ENCODE peak calls at places on chromosomes 2 and 18, in four cellular contexts. One of them, this sample, is unnamed.

GRCh38 chr2:8277921-8278571 is 403.8 kb upstream of the ID2 start:
- DNase-seq in NCI-H460: no peak
- DNase-seq in activated T-cell treated with anti-CD3 and anti-CD28 coated beads for 24 hours: no peak
- DNase-seq in T1000: no peak
- DNase-seq in this sample: no peak

GRCh38 chr2:216569765-216570164 is 63.5 kb upstream of the IGFBP2 start:
- DNase-seq in activated T-cell treated with anti-CD3 and anti-CD28 coated beads for 24 hours: no peak
- DNase-seq in NCI-H460: no peak
- DNase-seq in T1000: no peak
- DNase-seq in this sample: no peak

GRCh38 chr2:99492721-99493120 is 2.9 kb upstream of the REV1 start:
- DNase-seq in NCI-H460: no peak
- DNase-seq in T1000: no peak
- DNase-seq in activated T-cell treated with anti-CD3 and anti-CD28 coated beads for 24 hours: no peak
- DNase-seq in this sample: no peak

GRCh38 chr2:168773719-168774521 is 28.5 kb upstream of the NOSTRIN start:
- DNase-seq in T1000: no peak
- DNase-seq in activated T-cell treated with anti-CD3 and anti-CD28 coated beads for 24 hours: peak
- DNase-seq in NCI-H460: peak
- DNase-seq in this sample: peak

GRCh38 chr18:78652001-78652545 is 327.5 kb upstream of the SALL3 start:
- DNase-seq in T1000: no peak
- DNase-seq in activated T-cell treated with anti-CD3 and anti-CD28 coated beads for 24 hours: no peak
- DNase-seq in NCI-H460: no peak
- DNase-seq in this sample: no peak

GRCh38 chr2:221571391-221572179 is 519 bp downstream of the EPHA4 start:
- DNase-seq in T1000: no peak
- DNase-seq in NCI-H460: peak
- DNase-seq in activated T-cell treated with anti-CD3 and anti-CD28 coated beads for 24 hours: no peak
- DNase-seq in this sample: peak

GRCh38 chr2:143263045-143263625 is 133.9 kb downstream of the ARHGAP15 start:
- DNase-seq in NCI-H460: no peak
- DNase-seq in activated T-cell treated with anti-CD3 and anti-CD28 coated beads for 24 hours: no peak
- DNase-seq in T1000: no peak
- DNase-seq in this sample: no peak

GRCh38 chr2:73701968-73702665 is 35.0 kb downstream of the TPRKB start:
- DNase-seq in T1000: no peak
- DNase-seq in NCI-H460: no peak
- DNase-seq in activated T-cell treated with anti-CD3 and anti-CD28 coated beads for 24 hours: no peak
- DNase-seq in this sample: no peak

GRCh38 chr2:46539327-46540276 is 60.2 kb downstream of the TMEM247 start:
- DNase-seq in T1000: no peak
- DNase-seq in NCI-H460: no peak
- DNase-seq in activated T-cell treated with anti-CD3 and anti-CD28 coated beads for 24 hours: no peak
- DNase-seq in this sample: no peak

GRCh38 chr2:31736695-31737454 is 156.1 kb upstream of the SRD5A2 start:
- DNase-seq in T1000: no peak
- DNase-seq in activated T-cell treated with anti-CD3 and anti-CD28 coated beads for 24 hours: no peak
- DNase-seq in NCI-H460: no peak
- DNase-seq in this sample: no peak

GRCh38 chr2:11701206-11701605 is 31.2 kb upstream of the NTSR2 start:
- DNase-seq in T1000: no peak
- DNase-seq in activated T-cell treated with anti-CD3 and anti-CD28 coated beads for 24 hours: no peak
- DNase-seq in NCI-H460: no peak
- DNase-seq in this sample: no peak

GRCh38 chr18:56475250-56475649 is 163.1 kb downstream of the TXNL1 start:
- DNase-seq in T1000: no peak
- DNase-seq in NCI-H460: no peak
- DNase-seq in activated T-cell treated with anti-CD3 and anti-CD28 coated beads for 24 hours: no peak
- DNase-seq in this sample: no peak

GRCh38 chr2:54658548-54659207 is 64.8 kb upstream of the EML6 start:
- DNase-seq in T1000: no peak
- DNase-seq in NCI-H460: no peak
- DNase-seq in activated T-cell treated with anti-CD3 and anti-CD28 coated beads for 24 hours: no peak
- DNase-seq in this sample: no peak

GRCh38 chr2:16126141-16126968 is 186.0 kb downstream of the MYCN start:
- DNase-seq in T1000: no peak
- DNase-seq in NCI-H460: no peak
- DNase-seq in activated T-cell treated with anti-CD3 and anti-CD28 coated beads for 24 hours: no peak
- DNase-seq in this sample: no peak

GRCh38 chr2:142180820-142181533 is 50.2 kb upstream of the LRP1B start:
- DNase-seq in NCI-H460: peak
- DNase-seq in activated T-cell treated with anti-CD3 and anti-CD28 coated beads for 24 hours: no peak
- DNase-seq in T1000: no peak
- DNase-seq in this sample: no peak

GRCh38 chr2:3728104-3729054 is 25.0 kb downstream of the DCDC2C start:
- DNase-seq in NCI-H460: peak
- DNase-seq in activated T-cell treated with anti-CD3 and anti-CD28 coated beads for 24 hours: no peak
- DNase-seq in T1000: no peak
- DNase-seq in this sample: no peak

GRCh38 chr18:3826021-3826420 is 376.0 kb downstream of the TGIF1 start:
- DNase-seq in NCI-H460: no peak
- DNase-seq in activated T-cell treated with anti-CD3 and anti-CD28 coated beads for 24 hours: no peak
- DNase-seq in T1000: no peak
- DNase-seq in this sample: no peak

GRCh38 chr2:145257931-145258330 is 738.0 kb upstream of the ZEB2 start:
- DNase-seq in NCI-H460: no peak
- DNase-seq in activated T-cell treated with anti-CD3 and anti-CD28 coated beads for 24 hours: no peak
- DNase-seq in T1000: no peak
- DNase-seq in this sample: no peak

GRCh38 chr2:66433945-66434678 is 813 bp upstream of the MEIS1 start:
- DNase-seq in activated T-cell treated with anti-CD3 and anti-CD28 coated beads for 24 hours: no peak
- DNase-seq in NCI-H460: peak
- DNase-seq in T1000: peak
- DNase-seq in this sample: no peak

GRCh38 chr2:179990676-179991317 is 16.3 kb downstream of the CWC22 start:
- DNase-seq in T1000: no peak
- DNase-seq in activated T-cell treated with anti-CD3 and anti-CD28 coated beads for 24 hours: no peak
- DNase-seq in NCI-H460: no peak
- DNase-seq in this sample: no peak

GRCh38 chr2:202375006-202375610 is 1.0 kb upstream of the BMPR2 start:
- DNase-seq in activated T-cell treated with anti-CD3 and anti-CD28 coated beads for 24 hours: peak
- DNase-seq in T1000: no peak
- DNase-seq in NCI-H460: no peak
- DNase-seq in this sample: peak

GRCh38 chr2:74146929-74147728 is 583 bp downstream of the BOLA3 start:
- DNase-seq in NCI-H460: no peak
- DNase-seq in activated T-cell treated with anti-CD3 and anti-CD28 coated beads for 24 hours: no peak
- DNase-seq in T1000: no peak
- DNase-seq in this sample: peak

GRCh38 chr2:127953128-127953718 is 67.5 kb upstream of the AMMECR1L start:
- DNase-seq in T1000: no peak
- DNase-seq in activated T-cell treated with anti-CD3 and anti-CD28 coated beads for 24 hours: no peak
- DNase-seq in NCI-H460: no peak
- DNase-seq in this sample: no peak

GRCh38 chr2:39325966-39326365 is 82.2 kb upstream of the CDKL4 start:
- DNase-seq in NCI-H460: no peak
- DNase-seq in activated T-cell treated with anti-CD3 and anti-CD28 coated beads for 24 hours: no peak
- DNase-seq in T1000: no peak
- DNase-seq in this sample: no peak

GRCh38 chr2:234797566-234798250 is 154.1 kb upstream of the SH3BP4 start:
- DNase-seq in T1000: no peak
- DNase-seq in NCI-H460: no peak
- DNase-seq in activated T-cell treated with anti-CD3 and anti-CD28 coated beads for 24 hours: no peak
- DNase-seq in this sample: no peak

GRCh38 chr2:120959426-120959825 is 223.8 kb downstream of the GLI2 start:
- DNase-seq in NCI-H460: no peak
- DNase-seq in activated T-cell treated with anti-CD3 and anti-CD28 coated beads for 24 hours: no peak
- DNase-seq in T1000: no peak
- DNase-seq in this sample: no peak

GRCh38 chr18:72114801-72115594 is 429.1 kb downstream of the CBLN2 start:
- DNase-seq in NCI-H460: no peak
- DNase-seq in T1000: peak
- DNase-seq in activated T-cell treated with anti-CD3 and anti-CD28 coated beads for 24 hours: no peak
- DNase-seq in this sample: no peak